ENCODE peak calls at places on chromosomes 3 and 15, in six cellular contexts. One of them, this sample, is unnamed.

GRCh38 chr3:13491206-13491974 is 11.3 kb downstream of the HDAC11 start:
- DNase-seq in MM.1S: no peak
- DNase-seq in AG09309: no peak
- DNase-seq in tibial nerve: no peak
- DNase-seq in lower lobe of right lung: peak
- DNase-seq in heart left ventricle: peak
- DNase-seq in this sample: no peak

GRCh38 chr3:140903196-140903595 is 38.4 kb upstream of the SLC25A36 start:
- DNase-seq in MM.1S: no peak
- DNase-seq in AG09309: no peak
- DNase-seq in tibial nerve: no peak
- DNase-seq in lower lobe of right lung: no peak
- DNase-seq in heart left ventricle: no peak
- DNase-seq in this sample: no peak

GRCh38 chr15:64443016-64443415 is 17.4 kb upstream of the ZNF609 start:
- DNase-seq in MM.1S: no peak
- DNase-seq in AG09309: no peak
- DNase-seq in tibial nerve: no peak
- DNase-seq in lower lobe of right lung: no peak
- DNase-seq in heart left ventricle: no peak
- DNase-seq in this sample: no peak

GRCh38 chr3:197558000-197558399 is 2.2 kb upstream of the BDH1 start:
- DNase-seq in MM.1S: no peak
- DNase-seq in AG09309: no peak
- DNase-seq in tibial nerve: no peak
- DNase-seq in lower lobe of right lung: no peak
- DNase-seq in heart left ventricle: no peak
- DNase-seq in this sample: no peak

GRCh38 chr3:190492129-190492528 is 21.8 kb upstream of the IL1RAP start:
- DNase-seq in MM.1S: no peak
- DNase-seq in AG09309: no peak
- DNase-seq in tibial nerve: no peak
- DNase-seq in lower lobe of right lung: no peak
- DNase-seq in heart left ventricle: no peak
- DNase-seq in this sample: no peak

GRCh38 chr15:37902126-37902525 is 32.3 kb upstream of the TMCO5A start:
- DNase-seq in MM.1S: no peak
- DNase-seq in AG09309: no peak
- DNase-seq in tibial nerve: no peak
- DNase-seq in lower lobe of right lung: no peak
- DNase-seq in heart left ventricle: no peak
- DNase-seq in this sample: no peak

GRCh38 chr3:29919551-29919950 is 638.7 kb downstream of the RBMS3 start:
- DNase-seq in MM.1S: no peak
- DNase-seq in AG09309: no peak
- DNase-seq in tibial nerve: no peak
- DNase-seq in lower lobe of right lung: no peak
- DNase-seq in heart left ventricle: no peak
- DNase-seq in this sample: no peak

GRCh38 chr15:57680021-57680420 is 26.5 kb upstream of the POLR2M start:
- DNase-seq in MM.1S: no peak
- DNase-seq in AG09309: no peak
- DNase-seq in tibial nerve: no peak
- DNase-seq in lower lobe of right lung: no peak
- DNase-seq in heart left ventricle: no peak
- DNase-seq in this sample: no peak

GRCh38 chr15:99439524-99439835 is 126.3 kb upstream of the MEF2A start:
- DNase-seq in MM.1S: no peak
- DNase-seq in AG09309: no peak
- DNase-seq in tibial nerve: no peak
- DNase-seq in lower lobe of right lung: no peak
- DNase-seq in heart left ventricle: no peak
- DNase-seq in this sample: peak

GRCh38 chr3:15781637-15782402 is 16.0 kb downstream of the ANKRD28 start:
- DNase-seq in MM.1S: no peak
- DNase-seq in AG09309: no peak
- DNase-seq in tibial nerve: no peak
- DNase-seq in lower lobe of right lung: no peak
- DNase-seq in heart left ventricle: no peak
- DNase-seq in this sample: no peak

GRCh38 chr3:159726231-159726964 is 262.2 kb upstream of the IL12A start:
- DNase-seq in MM.1S: peak
- DNase-seq in AG09309: no peak
- DNase-seq in tibial nerve: no peak
- DNase-seq in lower lobe of right lung: no peak
- DNase-seq in heart left ventricle: no peak
- DNase-seq in this sample: no peak

GRCh38 chr3:102224171-102224570 is 210.6 kb upstream of the ZPLD1 start:
- DNase-seq in MM.1S: peak
- DNase-seq in AG09309: no peak
- DNase-seq in tibial nerve: peak
- DNase-seq in lower lobe of right lung: no peak
- DNase-seq in heart left ventricle: no peak
- DNase-seq in this sample: peak

GRCh38 chr3:48655063-48655462 is 7.6 kb downstream of the CELSR3 start:
- DNase-seq in MM.1S: no peak
- DNase-seq in AG09309: no peak
- DNase-seq in tibial nerve: no peak
- DNase-seq in lower lobe of right lung: no peak
- DNase-seq in heart left ventricle: no peak
- DNase-seq in this sample: no peak

DNA sequence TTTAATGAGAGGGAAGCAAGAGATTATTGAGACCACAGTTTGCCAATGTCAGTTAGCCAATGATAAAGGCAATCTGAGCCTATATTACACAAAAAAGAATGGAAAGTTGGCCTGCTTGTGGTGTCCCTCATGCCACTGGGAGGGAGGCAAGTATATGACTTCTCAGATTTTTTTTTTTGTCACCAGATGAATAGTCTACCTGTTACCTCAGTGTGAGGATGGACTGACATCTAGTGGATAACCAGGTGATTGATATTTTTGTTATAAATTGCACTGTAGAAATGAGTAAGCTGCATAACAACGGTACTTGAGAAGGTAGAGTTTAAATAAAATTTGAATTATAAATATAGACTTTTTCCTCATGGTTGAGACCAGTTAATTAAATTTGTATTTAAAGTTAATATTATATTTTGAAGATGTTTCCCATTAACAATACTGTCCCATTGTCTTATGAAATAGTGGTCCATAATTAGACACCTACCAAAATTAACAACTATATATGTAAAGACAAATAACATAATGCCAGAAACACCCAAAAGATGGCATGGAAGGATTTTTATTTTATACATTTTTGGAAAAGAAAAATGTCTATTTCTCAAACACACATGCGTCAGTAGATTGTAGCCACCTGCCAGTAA is 237.8 kb upstream of the GADL1 start:
- DNase-seq in MM.1S: peak
- DNase-seq in AG09309: peak
- DNase-seq in tibial nerve: no peak
- DNase-seq in lower lobe of right lung: no peak
- DNase-seq in heart left ventricle: no peak
- DNase-seq in this sample: no peak
- TF ChIP-seq CTCF in MM.1S: peak
- TF ChIP-seq CTCF in AG09309: peak
- TF ChIP-seq CTCF in tibial nerve: peak
- TF ChIP-seq CTCF in lower lobe of right lung: peak
- TF ChIP-seq CTCF in heart left ventricle: peak
- TF ChIP-seq CTCF in this sample: no peak

GRCh38 chr3:137958635-137959034 is 51.3 kb upstream of the CLDN18 start:
- DNase-seq in MM.1S: no peak
- DNase-seq in AG09309: no peak
- DNase-seq in tibial nerve: no peak
- DNase-seq in lower lobe of right lung: no peak
- DNase-seq in heart left ventricle: no peak
- DNase-seq in this sample: no peak

GRCh38 chr3:137962251-137962650 is 47.7 kb upstream of the CLDN18 start:
- DNase-seq in MM.1S: no peak
- DNase-seq in AG09309: no peak
- DNase-seq in tibial nerve: no peak
- DNase-seq in lower lobe of right lung: no peak
- DNase-seq in heart left ventricle: no peak
- DNase-seq in this sample: no peak
- TF ChIP-seq CTCF in MM.1S: no peak
- TF ChIP-seq CTCF in AG09309: no peak
- TF ChIP-seq CTCF in tibial nerve: no peak
- TF ChIP-seq CTCF in lower lobe of right lung: no peak
- TF ChIP-seq CTCF in heart left ventricle: no peak
- TF ChIP-seq CTCF in this sample: no peak

DNA sequence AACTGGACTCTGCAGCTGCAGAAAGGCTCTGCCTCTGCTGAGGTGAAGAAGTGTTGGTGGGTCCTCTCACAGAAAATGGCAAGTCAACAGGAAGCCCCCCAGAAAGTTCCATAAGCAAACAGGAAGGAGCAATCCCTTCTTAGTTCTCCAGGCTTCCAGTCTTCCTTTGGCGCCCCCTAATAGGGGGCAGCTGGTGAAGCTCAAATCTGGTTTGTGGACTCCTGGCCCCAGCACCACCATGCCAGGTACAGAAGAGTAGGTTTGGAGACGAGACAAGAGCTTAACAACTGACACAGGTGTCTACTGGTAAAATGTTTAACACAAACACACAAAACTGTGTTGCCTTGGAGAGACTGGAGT is 35.5 kb downstream of the LEO1 start:
- DNase-seq in MM.1S: no peak
- DNase-seq in AG09309: no peak
- DNase-seq in tibial nerve: no peak
- DNase-seq in lower lobe of right lung: no peak
- DNase-seq in heart left ventricle: no peak
- DNase-seq in this sample: no peak
- TF ChIP-seq CTCF in MM.1S: no peak
- TF ChIP-seq CTCF in AG09309: no peak
- TF ChIP-seq CTCF in tibial nerve: no peak
- TF ChIP-seq CTCF in lower lobe of right lung: no peak
- TF ChIP-seq CTCF in heart left ventricle: no peak
- TF ChIP-seq CTCF in this sample: no peak

DNA sequence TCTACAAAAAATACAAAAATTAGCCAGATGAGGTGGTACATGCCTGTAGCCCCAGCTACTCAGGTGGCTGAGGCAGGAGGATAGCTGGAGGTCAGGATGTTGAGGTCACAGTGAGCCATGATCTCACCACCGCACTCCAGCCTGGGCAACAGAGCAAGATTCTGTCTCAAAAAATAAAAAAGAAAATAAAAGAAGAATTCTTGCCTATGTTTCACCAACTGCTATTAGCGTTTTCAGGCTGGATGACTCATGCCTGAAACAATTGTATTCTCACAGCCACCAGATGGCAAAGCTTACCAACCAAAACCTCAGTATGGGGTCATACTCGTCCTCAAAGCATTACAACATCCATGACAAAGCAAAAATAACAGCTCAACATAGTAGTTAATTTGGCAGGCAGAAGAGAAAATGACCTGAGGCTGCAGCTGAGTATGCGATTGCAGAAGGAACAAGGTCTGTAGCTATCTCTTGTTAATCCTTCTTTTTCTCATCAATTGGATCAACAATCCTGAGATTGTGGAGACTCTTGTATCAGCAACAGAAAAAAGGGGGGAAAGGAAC is 52.2 kb downstream of the TP53BP1 start:
- DNase-seq in MM.1S: peak
- DNase-seq in AG09309: peak
- DNase-seq in tibial nerve: peak
- DNase-seq in lower lobe of right lung: no peak
- DNase-seq in heart left ventricle: no peak
- DNase-seq in this sample: peak
- TF ChIP-seq CTCF in MM.1S: peak
- TF ChIP-seq CTCF in AG09309: peak
- TF ChIP-seq CTCF in tibial nerve: peak
- TF ChIP-seq CTCF in lower lobe of right lung: peak
- TF ChIP-seq CTCF in heart left ventricle: peak
- TF ChIP-seq CTCF in this sample: no peak

GRCh38 chr15:80996247-80996646 is 4.5 kb upstream of the TLNRD1 start:
- DNase-seq in MM.1S: peak
- DNase-seq in AG09309: no peak
- DNase-seq in tibial nerve: no peak
- DNase-seq in lower lobe of right lung: no peak
- DNase-seq in heart left ventricle: no peak
- DNase-seq in this sample: no peak
- TF ChIP-seq CTCF in MM.1S: peak
- TF ChIP-seq CTCF in AG09309: peak
- TF ChIP-seq CTCF in tibial nerve: peak
- TF ChIP-seq CTCF in lower lobe of right lung: peak
- TF ChIP-seq CTCF in heart left ventricle: peak
- TF ChIP-seq CTCF in this sample: peak